ENCODE peak calls at places on chromosomes 7 and 10, in nine cellular contexts. M, C, Z, A, H, N, L, S and E are unnamed samples.

GRCh38 chr7:130994378-130995115 is 260.5 kb upstream of the KLF14 start:
- DNase-seq in L (no peak), A (no peak), N (no peak), H (peak; percentile 66), C (peak; percentile 60), S (peak; percentile 64), Z (no peak), M (no peak), E (no peak)

GRCh38 chr7:23020742-23021401 is 6.9 kb upstream of the HYCC1 start:
- DNase-seq in H (no peak), A (peak; percentile 10), L (no peak), S (peak; percentile 95), C (no peak), Z (peak; percentile 67), M (no peak), N (peak; percentile 79), E (peak; percentile 94)

GRCh38 chr7:37052673-37053072 is 328.4 kb upstream of the AOAH start:
- DNase-seq in Z (peak; percentile 54), H (peak; percentile 25), C (peak; percentile 22), S (peak; percentile 29), M (peak; percentile 73), A (no peak), N (peak; percentile 61), L (no peak), E (peak; percentile 22)

GRCh38 chr7:88191911-88192310 is 27.9 kb downstream of the SRI start:
- DNase-seq in N (no peak), L (no peak), M (no peak), Z (no peak), H (no peak), A (no peak), S (no peak), C (no peak), E (no peak)

GRCh38 chr7:39453743-39454355 is 112.4 kb upstream of the YAE1 start:
- DNase-seq in A (no peak), Z (peak; percentile 41), L (no peak), C (peak; percentile 45), N (peak; percentile 70), M (peak; percentile 70), S (peak; percentile 39), H (peak; percentile 58), E (peak; percentile 33)

GRCh38 chr7:128863433-128863989 is 855 bp downstream of the ATP6V1F start:
- DNase-seq in A (no peak), L (no peak), C (peak; percentile 55), M (peak; percentile 67), Z (peak; percentile 84), N (peak; percentile 88), S (peak; percentile 65), H (peak; percentile 41), E (peak; percentile 66)

GRCh38 chr10:129880191-129880590 is 83.9 kb downstream of the EBF3 start:
- DNase-seq in A (no peak), L (no peak), H (no peak), S (no peak), N (no peak), C (no peak), Z (no peak), M (no peak), E (no peak)

GRCh38 chr7:148260605-148261004 is 330.0 kb upstream of the C7orf33 start:
- DNase-seq in N (no peak), S (no peak), Z (no peak), M (no peak), L (no peak), C (no peak), H (no peak), A (no peak), E (no peak)

GRCh38 chr10:34780818-34781380 is 34.2 kb downstream of the PARD3 start:
- DNase-seq in H (no peak), Z (no peak), S (peak; percentile 59), L (no peak), C (no peak), M (peak; percentile 48), N (no peak), A (no peak), E (no peak)

GRCh38 chr7:55361560-55361959 is 3.6 kb upstream of the LANCL2 start:
- DNase-seq in H (no peak), C (no peak), Z (no peak), A (no peak), N (no peak), M (no peak), L (no peak), S (no peak), E (no peak)

GRCh38 chr7:2041496-2042367 is 191.0 kb downstream of the MAD1L1 start:
- DNase-seq in C (peak; percentile 6), M (no peak), Z (no peak), N (no peak), L (no peak), S (no peak), H (no peak), A (no peak), E (no peak)

GRCh38 chr10:97116534-97117162 is 69.1 kb downstream of the SLIT1 start:
- DNase-seq in A (no peak), S (no peak), N (no peak), Z (no peak), C (no peak), H (no peak), L (no peak), M (no peak), E (no peak)

GRCh38 chr10:126955934-126956711 is 50.9 kb downstream of the DOCK1 start:
- DNase-seq in M (no peak), N (no peak), S (no peak), H (no peak), A (no peak), Z (no peak), L (no peak), C (no peak), E (no peak)